ENCODE peak calls at places on chromosomes 6 and 20, in ten cellular contexts. E, N, D, G, J, Z, B, A, T and Q are unnamed samples.

GRCh38 chr6:147166360-147166944 is 37.8 kb upstream of the STXBP5 start:
- DNase-seq in Z (no peak), E (no peak), D (no peak), J (no peak), G (no peak), B (peak; percentile 58), A (no peak), N (no peak), T (peak; percentile 17), Q (no peak)

GRCh38 chr6:33782561-33782960 is 6.4 kb downstream of the LEMD2 start:
- DNase-seq in J (no peak), A (no peak), B (no peak), T (no peak), E (no peak), D (no peak), Z (no peak), N (no peak), G (no peak), Q (no peak)

GRCh38 chr6:128600397-128600951 is 80.1 kb upstream of the PTPRK start:
- DNase-seq in J (no peak), B (peak; percentile 93), E (no peak), D (no peak), A (no peak), G (no peak), Z (peak; percentile 79), T (no peak), N (no peak), Q (no peak)

GRCh38 chr20:52201395-52201794 is 9.8 kb upstream of the ZFP64 start:
- DNase-seq in T (peak; percentile 99), Z (no peak), N (no peak), G (no peak), E (no peak), A (no peak), B (no peak), J (no peak), D (no peak), Q (no peak)

GRCh38 chr20:60253471-60253870 is 295.2 kb downstream of the CDH26 start:
- DNase-seq in A (no peak), D (no peak), N (no peak), B (no peak), J (no peak), E (no peak), G (no peak), Z (no peak), T (no peak), Q (no peak)

GRCh38 chr6:111691345-111692225 is 85.9 kb upstream of the TRAF3IP2 start:
- DNase-seq in D (no peak), G (no peak), A (no peak), T (no peak), E (no peak), Z (no peak), J (no peak), N (no peak), B (peak; percentile 49), Q (no peak)

GRCh38 chr20:36010745-36011326 is 42.4 kb downstream of the CNBD2 start:
- DNase-seq in E (no peak), Z (no peak), B (no peak), A (no peak), D (no peak), G (no peak), J (no peak), T (no peak), N (no peak), Q (no peak)

GRCh38 chr20:18263723-18264122 is 24.6 kb upstream of the ZNF133 start:
- DNase-seq in D (no peak), N (no peak), E (no peak), G (no peak), T (no peak), B (no peak), A (no peak), J (no peak), Z (no peak), Q (no peak)